ENCODE peak calls at places on chromosomes 12 and 14, in five cellular contexts. N is IMR-90, C is GM12878, X is SK-N-SH, T is K562. J is an unnamed sample. For H3K4me1, the result is how much of the 10 kb centered on the place peaks cover.

GRCh38 chr14:73007835-73008234 is 19.1 kb downstream of the ZFYVE1 start:
- DNase-seq in T (no peak), C (no peak), N (no peak), X (no peak), J (peak)

GRCh38 chr12:8697476-8698131 is at the start of gene RIMKLB:
- DNase-seq in T (peak), C (no peak), X (peak), N (peak), J (no peak)

GRCh38 chr14:75876526-75876925 is 105.3 kb downstream of the TGFB3 start:
- DNase-seq in X (no peak), C (no peak), T (no peak), N (peak), J (no peak)

GRCh38 chr12:48106574-48107251 is 834 bp upstream of the SENP1 start:
- DNase-seq in X (no peak), C (no peak), N (peak), T (no peak), J (no peak)

GRCh38 chr14:79306546-79306945 is 904.8 kb downstream of the DIO2 start:
- DNase-seq in T (no peak), N (no peak), C (no peak), X (no peak), J (no peak)

GRCh38 chr12:2179953-2180736 is 127.4 kb downstream of the CACNA1C start:
- DNase-seq in T (no peak), N (peak), X (no peak), C (no peak), J (no peak)

GRCh38 chr12:22164101-22164500 is 118.1 kb downstream of the CMAS start:
- DNase-seq in C (no peak), X (no peak), T (no peak), N (no peak), J (no peak)

GRCh38 chr12:130879781-130880389 is 8.0 kb downstream of the RAN start:
- DNase-seq in X (peak), T (no peak), C (no peak), N (no peak), J (no peak)

GRCh38 chr12:3152013-3152412 is 74.8 kb downstream of the TSPAN9 start:
- DNase-seq in X (peak), T (no peak), C (no peak), N (no peak), J (no peak)

GRCh38 chr14:78701246-78701645 is 531.1 kb downstream of the NRXN3 start:
- DNase-seq in T (no peak), C (no peak), N (peak), X (no peak), J (no peak)

GRCh38 chr12:2615665-2616387 is 178.9 kb upstream of the FKBP4 start:
- DNase-seq in N (peak), T (no peak), X (no peak), C (no peak), J (no peak)

GRCh38 chr12:9347328-9348127 is 139.3 kb upstream of the PZP start:
- DNase-seq in T (no peak), C (no peak), N (peak), X (no peak), J (no peak)

GRCh38 chr14:73142216-73142615 is 5.9 kb downstream of the PSEN1 start:
- DNase-seq in T (no peak), N (no peak), X (no peak), C (peak), J (no peak)

GRCh38 chr14:94317259-94317658 is 5.9 kb downstream of the SERPINA6 start:
- DNase-seq in T (no peak), X (no peak), C (no peak), N (no peak), J (peak)

DNA sequence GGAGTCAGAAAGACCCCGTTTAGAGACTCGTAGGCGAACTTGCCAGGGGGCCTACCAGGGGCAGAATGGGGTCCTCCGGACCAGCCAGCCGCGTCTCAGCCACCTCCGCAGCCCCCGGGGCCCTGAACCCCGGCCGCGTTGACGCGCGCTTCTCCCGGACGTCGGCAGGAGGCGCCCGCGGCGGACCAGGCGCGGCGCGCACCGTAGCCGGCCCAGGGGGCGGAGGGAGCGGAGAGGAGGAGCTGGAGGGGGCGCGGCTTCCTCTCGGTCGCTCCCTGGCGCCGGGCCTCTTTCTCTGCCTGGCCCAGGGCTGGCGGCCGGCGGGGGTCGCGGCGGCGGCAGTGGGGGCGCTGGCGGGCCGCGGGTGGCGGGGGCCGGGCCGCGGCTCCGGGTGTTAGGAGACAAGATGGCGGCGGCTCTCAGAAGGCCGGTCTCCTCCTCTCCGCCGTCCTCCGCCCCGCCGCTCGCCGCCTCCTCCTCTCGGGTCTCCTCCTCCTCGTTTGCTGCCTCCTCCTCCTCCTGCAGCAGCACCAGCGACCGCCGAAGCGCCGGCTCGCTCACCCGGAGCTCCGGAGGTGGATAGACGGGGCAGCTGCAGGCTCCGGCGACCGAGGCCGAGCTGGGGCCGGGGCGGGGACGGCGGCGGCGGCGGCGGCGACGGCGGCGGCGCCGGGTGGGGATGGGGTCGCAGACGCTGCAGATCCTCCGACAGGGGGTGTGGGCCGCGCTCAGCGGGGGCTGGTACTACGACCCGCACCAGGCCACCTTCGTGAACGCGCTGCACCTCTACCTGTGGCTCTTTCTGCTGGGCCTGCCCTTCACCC is at the start of gene PCNX1:
- DNase-seq in C (no peak), N (peak), T (peak), X (peak), J (peak)
- H3K4me1 ChIP-seq in C (under half), N (under half), T (under half), X (under half), J (half or more)

DNA sequence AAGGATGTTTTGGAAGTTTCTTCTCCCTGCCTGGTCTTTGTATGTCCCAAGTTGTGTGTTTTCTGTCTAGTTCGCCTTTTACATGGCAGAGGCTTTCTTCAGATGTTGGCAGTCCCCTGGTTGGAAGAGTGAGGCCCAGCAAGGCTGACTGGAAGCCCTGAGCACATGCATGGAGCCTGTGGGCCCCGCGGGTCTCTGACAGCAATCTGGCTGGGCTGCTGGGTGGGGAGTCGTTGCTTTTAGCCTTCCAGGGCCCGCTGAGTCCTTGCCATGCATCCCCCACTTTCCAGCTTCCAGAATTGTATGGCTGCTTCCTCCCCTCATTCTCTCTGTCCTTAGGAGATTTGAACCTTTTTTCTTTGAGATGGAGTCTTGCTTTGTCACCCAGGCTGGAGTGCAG is 25.3 kb downstream of the ANKRD9 start:
- DNase-seq in C (no peak), T (no peak), N (no peak), X (no peak), J (no peak)
- TF ChIP-seq MXI1 in C (no peak), T (no peak), N (no peak), X (no peak), J (no peak)

DNA sequence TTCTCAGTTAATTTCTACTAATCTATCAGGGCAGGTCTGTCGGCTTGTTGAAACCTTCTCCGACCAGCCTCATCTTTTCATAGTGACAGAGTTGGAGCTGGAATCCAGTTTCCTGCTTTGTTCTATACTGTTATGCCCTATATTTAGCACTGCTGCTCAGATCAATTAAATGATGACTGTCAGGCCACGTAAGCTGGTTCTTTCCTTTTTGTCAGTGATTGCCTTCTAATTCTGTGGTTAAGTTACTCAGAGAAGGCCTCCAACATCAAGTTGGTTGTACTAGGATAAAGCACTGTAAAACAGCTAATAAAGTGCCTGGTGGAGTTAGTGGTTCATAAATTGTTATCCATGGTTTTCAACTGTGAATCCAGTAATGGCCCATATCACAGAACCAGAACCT is 22.6 kb downstream of the DERA start:
- DNase-seq in X (no peak), C (no peak), N (peak), T (no peak), J (no peak)
- TF ChIP-seq USF2 in X (no peak), C (no peak), N (no peak), T (no peak), J (no peak)

GRCh38 chr12:124560519-124560918 is 6.9 kb downstream of the NCOR2 start:
- DNase-seq in C (no peak), N (no peak), X (no peak), T (no peak), J (no peak)
- H3K4me1 ChIP-seq in C (under half), N (under half), X (under half), T (half or more), J (under half)

DNA sequence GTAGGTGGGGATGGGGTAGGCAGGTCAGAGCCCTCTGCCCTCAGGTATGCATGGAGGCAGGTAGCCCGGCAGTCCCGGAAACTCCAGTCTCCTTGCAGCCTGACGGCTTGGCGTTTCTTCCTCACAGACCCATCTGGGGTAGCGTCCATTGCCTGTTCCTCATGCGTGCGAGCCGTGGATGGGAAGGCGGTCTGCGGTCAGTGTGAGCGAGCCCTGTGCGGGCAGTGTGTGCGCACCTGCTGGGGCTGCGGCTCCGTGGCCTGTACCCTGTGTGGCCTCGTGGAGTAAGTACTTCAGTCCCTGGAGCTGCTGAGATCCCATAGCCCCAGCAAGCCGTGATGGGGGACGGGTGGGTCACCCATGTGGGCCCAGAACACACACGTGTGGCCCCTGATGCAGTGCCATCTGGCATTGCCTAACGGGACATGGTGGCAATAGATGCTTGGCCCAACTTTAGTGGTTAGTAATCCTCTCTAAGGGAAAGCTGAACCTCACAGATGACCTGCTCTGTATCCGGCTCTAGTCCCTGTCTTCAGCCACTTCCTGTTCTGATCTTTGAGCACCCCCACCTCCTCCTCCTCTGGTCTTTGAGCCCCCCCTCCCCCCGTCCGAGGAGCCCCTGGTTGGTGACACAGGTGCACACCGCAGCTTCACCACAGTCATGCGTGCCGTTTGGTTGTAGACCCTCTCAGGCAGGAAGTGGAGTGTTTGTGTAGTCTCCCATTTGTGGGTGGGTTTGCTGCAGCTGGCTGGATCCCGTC is 3.7 kb downstream of the SIVA1 start:
- DNase-seq in N (no peak), X (no peak), T (no peak), C (no peak), J (no peak)
- TF ChIP-seq MXI1 in N (no peak), X (no peak), T (no peak), C (no peak), J (no peak)

GRCh38 chr14:105925615-105926414 is 399.4 kb downstream of the TMEM121 start:
- DNase-seq in C (no peak), N (no peak), X (no peak), T (no peak), J (no peak)
- TF ChIP-seq USF2 in C (no peak), N (no peak), X (no peak), T (no peak), J (no peak)

DNA sequence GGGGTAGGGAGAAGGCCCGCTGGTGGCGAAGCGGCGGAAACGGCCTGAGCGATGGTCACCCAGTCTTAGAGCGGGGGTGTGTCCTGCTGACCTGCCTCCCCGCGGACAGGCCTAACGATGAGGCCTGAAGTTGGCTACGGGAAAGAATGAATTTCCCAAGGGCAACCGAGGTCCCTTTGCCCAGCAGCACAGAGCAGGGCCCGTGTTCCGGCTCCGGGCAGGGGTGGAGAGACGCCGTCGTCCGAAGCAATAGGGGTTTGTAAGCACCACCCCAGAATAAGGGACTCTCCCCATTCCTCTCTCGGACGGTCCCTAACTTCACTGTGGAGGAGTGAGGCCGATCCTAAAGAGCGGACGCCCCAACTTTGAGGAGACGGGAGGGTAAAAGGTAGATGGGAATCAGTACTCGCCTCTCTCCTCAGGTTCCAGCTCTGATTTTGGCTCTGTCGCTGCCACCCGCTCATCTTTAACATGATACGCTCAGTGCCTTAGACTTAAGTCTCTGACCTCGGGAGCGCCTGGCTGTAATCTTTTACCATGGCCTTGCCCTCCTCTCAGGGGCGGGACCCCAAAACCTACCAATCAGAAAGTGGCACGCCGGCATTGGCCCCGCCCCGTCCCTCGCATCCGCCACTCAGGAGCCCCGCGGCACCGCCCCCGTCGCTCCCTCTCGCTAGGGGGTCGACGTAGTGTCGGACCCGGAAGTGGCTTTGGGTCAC is at the start of gene DDIT3:
- DNase-seq in N (peak), X (peak), T (peak), C (peak), J (peak)
- H3K4me1 ChIP-seq in N (under half), X (under half), T (under half), C (under half), J (under half)